ENCODE peak calls at places on chromosomes 13 and 19, in eight cellular contexts. F, L, N, O, W, I, H and K are unnamed samples.

GRCh38 chr19:23787106-23787505 is 28.4 kb upstream of the ZNF681 start:
- DNase-seq in F (no peak), L (no peak), N (peak), O (no peak), W (no peak), I (no peak), H (no peak), K (no peak)

GRCh38 chr19:47094557-47095517 is 18.7 kb downstream of the ZC3H4 start:
- DNase-seq in F (peak), L (no peak), N (no peak), O (peak), W (no peak), I (peak), H (no peak), K (no peak)

GRCh38 chr13:110339263-110339662 is 32.2 kb downstream of the COL4A2 start:
- DNase-seq in F (no peak), L (no peak), N (no peak), O (no peak), W (no peak), I (no peak), H (no peak), K (no peak)

GRCh38 chr19:17830567-17831418 is 9.5 kb upstream of the INSL3 start:
- DNase-seq in F (no peak), L (peak), N (peak), O (peak), W (peak), I (peak), H (peak), K (no peak)

GRCh38 chr19:49167857-49168409 is 10.3 kb downstream of the TRPM4 start:
- DNase-seq in F (no peak), L (no peak), N (no peak), O (no peak), W (no peak), I (no peak), H (no peak), K (no peak)

GRCh38 chr13:44311011-44311481 is 62.6 kb upstream of the SERP2 start:
- DNase-seq in F (no peak), L (no peak), N (peak), O (no peak), W (no peak), I (no peak), H (no peak), K (no peak)

GRCh38 chr13:110128546-110128945 is 178.4 kb downstream of the COL4A1 start:
- DNase-seq in F (no peak), L (no peak), N (peak), O (no peak), W (no peak), I (no peak), H (no peak), K (no peak)

GRCh38 chr19:21151460-21151859 is 9.6 kb downstream of the ZNF431 start:
- DNase-seq in F (no peak), L (no peak), N (no peak), O (no peak), W (no peak), I (no peak), H (no peak), K (no peak)

GRCh38 chr19:3065675-3066357 is 3.5 kb upstream of the TLE5 start:
- DNase-seq in F (peak), L (no peak), N (no peak), O (peak), W (no peak), I (peak), H (no peak), K (no peak)

GRCh38 chr13:75635621-75636338 is at the start of gene LMO7:
- DNase-seq in F (peak), L (peak), N (peak), O (peak), W (no peak), I (peak), H (peak), K (no peak)

GRCh38 chr13:71864094-71864980 is 2.7 kb downstream of the DACH1 start:
- DNase-seq in F (peak), L (no peak), N (peak), O (peak), W (no peak), I (no peak), H (peak), K (no peak)

GRCh38 chr13:59172076-59172475 is 991.7 kb downstream of the DIAPH3 start:
- DNase-seq in F (no peak), L (no peak), N (no peak), O (no peak), W (no peak), I (no peak), H (no peak), K (no peak)

GRCh38 chr13:26816876-26817275 is 56.3 kb upstream of the GPR12 start:
- DNase-seq in F (no peak), L (no peak), N (no peak), O (no peak), W (no peak), I (no peak), H (no peak), K (no peak)

GRCh38 chr13:31322025-31322424 is 122.2 kb downstream of the B3GLCT start:
- DNase-seq in F (no peak), L (no peak), N (peak), O (no peak), W (no peak), I (no peak), H (no peak), K (no peak)

GRCh38 chr19:45780146-45780447 is 2.2 kb downstream of the DMPK start:
- DNase-seq in F (no peak), L (no peak), N (no peak), O (no peak), W (no peak), I (no peak), H (no peak), K (no peak)

GRCh38 chr13:70732611-70733010 is 624.4 kb upstream of the KLHL1 start:
- DNase-seq in F (no peak), L (no peak), N (no peak), O (no peak), W (no peak), I (no peak), H (no peak), K (no peak)

GRCh38 chr19:31135841-31136240 is 213.4 kb downstream of the TSHZ3 start:
- DNase-seq in F (no peak), L (no peak), N (peak), O (no peak), W (no peak), I (no peak), H (no peak), K (no peak)

GRCh38 chr19:3196933-3197205 is 11.1 kb downstream of the NCLN start:
- DNase-seq in F (no peak), L (no peak), N (no peak), O (no peak), W (no peak), I (no peak), H (no peak), K (no peak)

GRCh38 chr19:18683955-18684641 is 618 bp downstream of the CRTC1 start:
- DNase-seq in F (no peak), L (no peak), N (no peak), O (no peak), W (no peak), I (no peak), H (no peak), K (no peak)

GRCh38 chr19:53545271-53546065 is 7.5 kb downstream of the ZNF331 start:
- DNase-seq in F (no peak), L (peak), N (peak), O (no peak), W (no peak), I (no peak), H (no peak), K (peak)

GRCh38 chr19:7846247-7846646 is 16.2 kb downstream of the EVI5L start:
- DNase-seq in F (no peak), L (no peak), N (no peak), O (no peak), W (no peak), I (no peak), H (no peak), K (no peak)

GRCh38 chr13:77918391-77919261 is at the start of gene EDNRB:
- DNase-seq in F (peak), L (peak), N (peak), O (peak), W (peak), I (no peak), H (peak), K (no peak)

GRCh38 chr19:49157445-49158224 is at the start of gene TRPM4:
- DNase-seq in F (peak), L (peak), N (peak), O (peak), W (peak), I (no peak), H (peak), K (no peak)

GRCh38 chr13:71218960-71219359 is 648.0 kb downstream of the DACH1 start:
- DNase-seq in F (no peak), L (peak), N (no peak), O (peak), W (no peak), I (no peak), H (no peak), K (no peak)

GRCh38 chr19:7900401-7900870 is 3.2 kb upstream of the MAP2K7 start:
- DNase-seq in F (no peak), L (no peak), N (no peak), O (no peak), W (no peak), I (no peak), H (no peak), K (no peak)

GRCh38 chr13:55783841-55784240 is 1356.9 kb upstream of the PRR20A start:
- DNase-seq in F (no peak), L (no peak), N (no peak), O (no peak), W (no peak), I (no peak), H (no peak), K (no peak)

GRCh38 chr19:38944981-38945506 is 14.3 kb downstream of the MRPS12 start:
- DNase-seq in F (no peak), L (no peak), N (no peak), O (no peak), W (no peak), I (no peak), H (no peak), K (peak)

GRCh38 chr19:30326076-30326710 is 46.0 kb upstream of the ZNF536 start:
- DNase-seq in F (no peak), L (no peak), N (no peak), O (no peak), W (no peak), I (no peak), H (peak), K (no peak)

GRCh38 chr19:4367781-4368127 is 24.4 kb downstream of the MPND start:
- DNase-seq in F (no peak), L (no peak), N (no peak), O (no peak), W (no peak), I (no peak), H (no peak), K (no peak)

GRCh38 chr13:21894091-21894490 is 223.2 kb downstream of the FGF9 start:
- DNase-seq in F (no peak), L (no peak), N (no peak), O (no peak), W (no peak), I (no peak), H (no peak), K (no peak)

GRCh38 chr13:37686501-37686900 is 87.9 kb upstream of the POSTN start:
- DNase-seq in F (no peak), L (no peak), N (peak), O (no peak), W (no peak), I (no peak), H (no peak), K (no peak)

GRCh38 chr13:28401303-28402056 is 93.4 kb downstream of the FLT1 start:
- DNase-seq in F (no peak), L (no peak), N (peak), O (no peak), W (no peak), I (peak), H (no peak), K (peak)

GRCh38 chr13:40340368-40341085 is 325.9 kb downstream of the FOXO1 start:
- DNase-seq in F (no peak), L (no peak), N (no peak), O (no peak), W (peak), I (no peak), H (no peak), K (no peak)

GRCh38 chr13:95360464-95361097 is 59.3 kb upstream of the ABCC4 start:
- DNase-seq in F (peak), L (no peak), N (no peak), O (no peak), W (no peak), I (no peak), H (no peak), K (no peak)

GRCh38 chr13:29587645-29588044 is 7.8 kb downstream of the SLC7A1 start:
- DNase-seq in F (no peak), L (no peak), N (no peak), O (no peak), W (peak), I (no peak), H (no peak), K (no peak)